ENCODE peak calls at places on chromosomes 11 and 22, in four cellular contexts. I is spleen, M is endothelial cell, Y is fibroblast of lung. P is an unnamed sample.
A peak's percentile ranks its signal among the peaks of the same experiment; 100 is the strongest.

GRCh38 chr11:72848846-72849466 is 34.7 kb downstream of the ATG16L2 start:
- DNase-seq in I (no peak), M (no peak), Y (peak; percentile 63), P (no peak)

GRCh38 chr11:35791088-35791958 is 128.7 kb downstream of the TRIM44 start:
- DNase-seq in I (no peak), Y (peak; percentile 25), M (no peak), P (no peak)

GRCh38 chr11:35289821-35290220 is 129.5 kb downstream of the SLC1A2 start:
- DNase-seq in M (no peak), I (no peak), Y (peak; percentile 24), P (no peak)

GRCh38 chr11:117172678-117173421 is 5.7 kb upstream of the SIDT2 start:
- DNase-seq in Y (no peak), M (no peak), I (no peak), P (no peak)

GRCh38 chr22:33300165-33300564 is 242.0 kb upstream of the SYN3 start:
- DNase-seq in M (no peak), Y (no peak), I (peak; percentile 38), P (no peak)

GRCh38 chr11:1750840-1751520 is 585 bp upstream of the IFITM10 start:
- DNase-seq in M (no peak), I (peak; percentile 80), Y (no peak), P (peak; percentile 84)

GRCh38 chr22:18078329-18079041 is 695 bp downstream of the PEX26 start:
- DNase-seq in I (peak; percentile 92), M (peak; percentile 51), Y (peak; percentile 15), P (no peak)

GRCh38 chr11:2445948-2446551 is 1.2 kb downstream of the KCNQ1 start:
- DNase-seq in I (peak; percentile 80), M (no peak), Y (no peak), P (no peak)

GRCh38 chr11:65501530-65502273 is 2.9 kb downstream of the MALAT1 start:
- DNase-seq in I (no peak), M (no peak), Y (peak; percentile 61), P (no peak)

GRCh38 chr11:45665933-45666647 is 668 bp upstream of the CHST1 start:
- DNase-seq in M (no peak), Y (peak; percentile 18), I (no peak), P (no peak)

GRCh38 chr11:63517156-63517555 is 11.3 kb downstream of the LGALS12 start:
- DNase-seq in M (no peak), I (no peak), Y (no peak), P (no peak)

GRCh38 chr11:70358797-70359196 is 39.5 kb upstream of the CTTN start:
- DNase-seq in I (no peak), M (no peak), Y (no peak), P (no peak)

GRCh38 chr22:31339148-31339832 is 6.9 kb downstream of the PATZ1 start:
- DNase-seq in Y (no peak), M (no peak), I (no peak), P (no peak)

GRCh38 chr11:117387992-117388765 is 60.5 kb downstream of the CEP164 start:
- DNase-seq in I (no peak), M (no peak), Y (peak; percentile 13), P (no peak)

GRCh38 chr22:28989035-28989464 is 72.6 kb downstream of the C22orf31 start:
- DNase-seq in I (no peak), M (no peak), Y (no peak), P (no peak)

GRCh38 chr11:130023204-130023603 is 20.6 kb upstream of the PRDM10 start:
- DNase-seq in Y (peak; percentile 41), I (no peak), M (no peak), P (peak; percentile 48)

GRCh38 chr11:115590254-115590653 is 86.0 kb upstream of the CADM1 start:
- DNase-seq in I (no peak), M (no peak), Y (no peak), P (no peak)

GRCh38 chr11:77372736-77373135 is 71.2 kb upstream of the GDPD4 start:
- DNase-seq in Y (no peak), I (no peak), M (no peak), P (no peak)

GRCh38 chr11:28649922-28650321 is 541.7 kb downstream of the METTL15 start:
- DNase-seq in Y (peak; percentile 30), I (no peak), M (no peak), P (no peak)

GRCh38 chr11:112318193-112318592 is 57.5 kb upstream of the PLET1 start:
- DNase-seq in Y (peak; percentile 92), I (no peak), M (no peak), P (no peak)

GRCh38 chr22:32531228-32531627 is 56.6 kb downstream of the FBXO7 start:
- DNase-seq in M (no peak), Y (no peak), I (no peak), P (no peak)

DNA sequence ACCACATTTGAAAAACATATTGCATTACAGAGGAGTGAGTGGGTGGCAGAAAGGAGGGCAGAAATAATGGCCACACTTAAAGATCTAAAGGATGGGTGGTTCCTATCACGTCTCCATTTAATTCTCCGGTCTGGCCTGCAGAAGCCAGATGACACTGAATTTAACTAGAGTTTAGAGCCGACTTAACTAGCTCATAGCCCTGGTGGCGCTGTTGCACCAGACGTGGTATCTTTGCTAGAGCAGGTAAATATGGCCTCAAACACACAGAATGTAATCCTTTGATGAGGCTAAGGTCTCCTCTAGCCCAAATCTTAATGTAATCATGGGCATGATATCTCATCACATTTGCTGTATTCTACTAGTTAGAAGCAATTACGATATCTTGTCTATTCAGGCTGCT is 51.5 kb upstream of the GAL start:
- DNase-seq in I (no peak), Y (peak; percentile 83), M (peak; percentile 59), P (peak; percentile 82)
- TF ChIP-seq CTCF in I (no peak), Y (peak; percentile 79), M (peak; percentile 26), P (peak; percentile 66)

DNA sequence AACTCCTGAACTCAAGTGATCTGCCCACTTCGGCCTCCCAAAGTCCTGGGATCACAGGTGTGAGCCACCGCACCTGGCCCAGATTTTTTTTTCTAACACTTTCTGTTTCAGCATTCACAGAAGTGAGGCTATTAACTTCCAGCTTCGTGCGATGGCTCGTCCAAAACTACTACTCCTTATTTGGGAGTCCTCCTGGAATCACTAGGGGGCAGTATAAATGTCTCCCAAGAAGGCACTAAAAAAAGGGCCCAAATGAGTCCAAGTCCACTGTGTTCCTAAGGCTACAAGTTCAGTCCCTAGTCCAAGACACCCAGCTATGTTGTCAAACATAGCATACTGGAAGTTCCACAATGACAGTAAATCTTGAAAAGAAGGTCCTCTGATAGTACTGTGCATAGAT is 63.2 kb upstream of the BIRC3 start:
- DNase-seq in Y (no peak), I (no peak), M (no peak), P (no peak)
- TF ChIP-seq CTCF in Y (peak; percentile 23), I (peak; percentile 32), M (peak; percentile 33), P (peak; percentile 13)

GRCh38 chr11:113477321-113477720 is 2.1 kb upstream of the DRD2 start:
- DNase-seq in I (no peak), Y (no peak), M (no peak), P (peak; percentile 32)
- TF ChIP-seq CTCF in I (no peak), Y (no peak), M (no peak), P (no peak)

DNA sequence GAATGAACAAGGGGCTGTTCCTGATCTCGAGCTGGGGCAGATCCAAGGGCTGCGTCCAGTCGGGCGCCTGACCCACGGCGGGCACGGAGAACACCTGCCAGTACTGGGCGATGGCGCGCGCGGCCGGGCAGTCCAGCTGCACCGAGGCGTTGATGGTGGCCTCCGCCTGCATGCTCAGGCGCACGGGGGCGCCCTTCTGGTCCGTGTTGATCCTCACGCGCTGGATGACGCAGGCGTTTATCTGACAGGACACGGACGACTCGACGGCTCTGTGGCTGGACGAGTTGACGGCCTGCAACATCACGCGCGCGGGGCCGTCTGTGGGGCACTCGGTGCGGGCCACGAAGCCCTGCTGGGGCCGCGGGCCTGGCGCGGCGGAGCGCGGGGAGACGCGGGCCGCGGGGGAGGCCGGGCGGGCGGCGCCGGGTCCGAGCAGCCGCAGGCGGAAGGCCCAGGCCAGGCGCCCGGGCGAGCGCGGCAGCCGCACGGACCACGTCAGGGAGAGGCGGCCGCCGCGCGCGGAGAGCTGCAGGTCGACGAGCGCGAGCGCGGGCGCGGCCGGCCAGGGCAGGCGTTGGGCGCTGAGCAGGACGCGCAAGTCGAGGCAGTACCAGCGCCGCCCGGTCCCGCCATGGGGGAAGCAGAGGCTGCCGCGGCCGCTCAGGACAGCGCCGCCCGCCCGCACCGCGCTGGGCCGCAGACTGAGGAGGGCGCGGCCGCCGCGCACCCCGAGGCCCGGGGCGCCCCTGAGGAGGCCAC is 515 bp downstream of the PKDREJ start:
- DNase-seq in M (peak; percentile 69), I (peak; percentile 92), Y (peak; percentile 60), P (no peak)
- TF ChIP-seq CTCF in M (peak; percentile 20), I (peak; percentile 67), Y (peak; percentile 31), P (peak; percentile 36)

DNA sequence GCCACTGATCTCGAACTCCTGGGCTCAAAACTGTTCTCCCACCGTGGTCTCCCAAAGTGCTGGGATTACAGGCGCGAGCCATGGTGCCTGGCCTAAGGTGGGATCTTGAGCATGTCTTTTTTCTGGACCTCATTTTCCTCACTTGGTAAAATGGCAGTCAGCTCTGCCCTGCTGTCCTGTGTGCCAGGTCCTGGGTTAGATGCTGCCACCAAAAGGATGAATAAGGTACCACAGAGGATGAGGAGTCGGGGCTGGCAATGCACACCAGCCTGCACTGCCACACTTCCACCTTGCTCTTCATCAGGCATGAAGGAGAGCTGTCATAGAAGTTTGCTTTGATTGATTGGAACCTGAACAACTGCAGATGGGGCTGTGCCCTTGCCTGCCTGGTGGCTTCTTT is 32.3 kb downstream of the ACO2 start:
- DNase-seq in I (no peak), Y (peak; percentile 27), M (no peak), P (no peak)
- TF ChIP-seq CTCF in I (peak; percentile 53), Y (peak; percentile 27), M (no peak), P (peak; percentile 40)

DNA sequence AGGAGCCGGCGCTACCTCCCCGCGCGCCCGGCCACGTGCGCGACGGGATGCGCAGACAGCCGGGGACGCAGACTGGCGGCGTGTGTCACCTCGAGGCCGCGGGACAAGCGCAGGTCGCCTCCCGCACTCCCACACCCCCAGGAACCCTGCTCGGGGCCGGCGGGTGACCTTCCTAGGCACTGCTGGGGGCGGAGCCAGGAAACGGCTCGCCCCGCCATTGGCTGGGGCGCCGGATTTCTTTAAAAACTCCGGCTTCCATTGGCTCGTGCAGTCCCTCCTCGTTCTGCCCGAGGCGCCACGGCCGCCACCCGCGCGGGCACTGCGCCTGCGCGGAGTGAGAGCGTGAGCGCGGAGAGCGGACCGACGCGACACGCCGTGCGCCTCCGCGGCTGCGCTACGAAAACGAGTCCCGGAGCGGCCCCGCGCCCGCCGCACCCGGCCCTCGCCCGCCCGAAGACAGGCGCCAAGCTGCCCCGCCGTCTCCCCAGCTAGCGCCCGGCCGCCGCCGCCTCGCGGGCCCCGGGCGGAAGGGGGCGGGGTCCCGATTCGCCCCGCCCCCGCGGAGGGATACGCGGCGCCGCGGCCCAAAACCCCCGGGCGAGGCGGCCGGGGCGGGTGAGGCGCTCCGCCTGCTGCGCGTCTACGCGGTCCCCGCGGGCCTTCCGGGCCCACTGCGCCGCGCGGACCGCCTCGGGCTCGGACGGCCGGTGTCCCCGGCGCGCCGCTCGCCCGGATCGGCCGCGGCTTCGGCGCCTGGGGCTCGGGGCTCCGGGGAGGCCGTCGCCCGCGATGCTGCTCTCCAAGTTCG is at the start of gene PIM3:
- DNase-seq in I (peak; percentile 97), Y (peak; percentile 96), M (peak; percentile 90), P (peak; percentile 98)
- TF ChIP-seq CTCF in I (no peak), Y (no peak), M (no peak), P (no peak)

GRCh38 chr22:21642584-21643448 is 714 bp downstream of the SDF2L1 start:
- DNase-seq in M (peak; percentile 75), Y (peak; percentile 41), I (peak; percentile 87), P (peak; percentile 88)

GRCh38 chr22:21640810-21641209 is 1.3 kb upstream of the SDF2L1 start:
- DNase-seq in Y (no peak), M (no peak), I (no peak), P (no peak)

GRCh38 chr22:21639359-21639758 is 2.7 kb upstream of the SDF2L1 start:
- DNase-seq in I (no peak), Y (no peak), M (no peak), P (no peak)

GRCh38 chr22:21641795-21642583 is at the start of gene SDF2L1:
- DNase-seq in Y (peak; percentile 98), M (peak; percentile 98), I (peak; percentile 99), P (peak; percentile 99)

GRCh38 chr22:21641417-21641794 is 696 bp upstream of the SDF2L1 start:
- DNase-seq in I (no peak), M (peak; percentile 59), Y (peak; percentile 51), P (no peak)
- TF ChIP-seq CTCF in I (no peak), M (no peak), Y (peak; percentile 51), P (peak; percentile 51)